ENCODE peak calls at places on chromosomes 4 and X, in four cellular contexts. One of them, this sample, is unnamed. For H3K4me1, the result is how much of the 10 kb centered on the place peaks cover.

GRCh38 chr4:123892368-123892961 is 495.9 kb downstream of the SPRY1 start:
- DNase-seq in Panc1: no peak
- DNase-seq in GM12878: no peak
- DNase-seq in transverse colon: no peak
- DNase-seq in this sample: no peak

GRCh38 chr4:30269850-30270249 is 450.3 kb upstream of the PCDH7 start:
- DNase-seq in transverse colon: no peak
- DNase-seq in Panc1: no peak
- DNase-seq in GM12878: no peak
- DNase-seq in this sample: no peak

GRCh38 chrX:19947612-19948011 is 43.2 kb downstream of the BCLAF3 start:
- DNase-seq in transverse colon: no peak
- DNase-seq in Panc1: no peak
- DNase-seq in GM12878: no peak
- DNase-seq in this sample: no peak

GRCh38 chrX:57453901-57454300 is 137.9 kb upstream of the ZXDB start:
- DNase-seq in Panc1: peak
- DNase-seq in GM12878: peak
- DNase-seq in transverse colon: no peak
- DNase-seq in this sample: no peak

GRCh38 chrX:24732705-24733104 is 39.0 kb downstream of the POLA1 start:
- DNase-seq in GM12878: no peak
- DNase-seq in Panc1: no peak
- DNase-seq in transverse colon: no peak
- DNase-seq in this sample: no peak

GRCh38 chr4:148397006-148397673 is 45.1 kb downstream of the NR3C2 start:
- DNase-seq in GM12878: no peak
- DNase-seq in transverse colon: peak
- DNase-seq in Panc1: no peak
- DNase-seq in this sample: no peak

GRCh38 chr4:169311643-169312365 is 41.0 kb upstream of the SH3RF1 start:
- DNase-seq in Panc1: no peak
- DNase-seq in GM12878: peak
- DNase-seq in transverse colon: no peak
- DNase-seq in this sample: no peak

GRCh38 chrX:65034292-65034640 is 58.0 kb upstream of the ZC4H2 start:
- DNase-seq in Panc1: no peak
- DNase-seq in GM12878: no peak
- DNase-seq in transverse colon: no peak
- DNase-seq in this sample: no peak

GRCh38 chr4:153577053-153577452 is 107.0 kb upstream of the TLR2 start:
- DNase-seq in Panc1: no peak
- DNase-seq in transverse colon: peak
- DNase-seq in GM12878: no peak
- DNase-seq in this sample: no peak

GRCh38 chr4:183256343-183256742 is 63.7 kb downstream of the CLDN22 start:
- DNase-seq in transverse colon: no peak
- DNase-seq in Panc1: no peak
- DNase-seq in GM12878: no peak
- DNase-seq in this sample: no peak

GRCh38 chr4:30714408-30715031 is 5.6 kb upstream of the PCDH7 start:
- DNase-seq in GM12878: no peak
- DNase-seq in Panc1: no peak
- DNase-seq in transverse colon: peak
- DNase-seq in this sample: no peak

GRCh38 chrX:34877451-34877850 is 65.1 kb upstream of the FAM47B start:
- DNase-seq in GM12878: no peak
- DNase-seq in Panc1: no peak
- DNase-seq in transverse colon: no peak
- DNase-seq in this sample: no peak

GRCh38 chr4:92236907-92237306 is 66.9 kb upstream of the GRID2 start:
- DNase-seq in Panc1: no peak
- DNase-seq in GM12878: no peak
- DNase-seq in transverse colon: no peak
- DNase-seq in this sample: no peak

GRCh38 chr4:105679186-105679585 is 29.3 kb downstream of the INTS12 start:
- DNase-seq in GM12878: no peak
- DNase-seq in transverse colon: peak
- DNase-seq in Panc1: no peak
- DNase-seq in this sample: no peak

GRCh38 chr4:140980426-140981200 is 152.7 kb downstream of the RNF150 start:
- DNase-seq in transverse colon: no peak
- DNase-seq in GM12878: no peak
- DNase-seq in Panc1: no peak
- DNase-seq in this sample: no peak

GRCh38 chrX:154751121-154751668 is 318 bp upstream of the GAB3 start:
- DNase-seq in Panc1: no peak
- DNase-seq in transverse colon: no peak
- DNase-seq in GM12878: no peak
- DNase-seq in this sample: no peak

GRCh38 chrX:13488706-13489105 is 80.7 kb upstream of the EGFL6 start:
- DNase-seq in transverse colon: no peak
- DNase-seq in Panc1: no peak
- DNase-seq in GM12878: no peak
- DNase-seq in this sample: no peak

GRCh38 chrX:145861818-145862217 is 44.2 kb downstream of the SLITRK2 start:
- DNase-seq in GM12878: no peak
- DNase-seq in transverse colon: no peak
- DNase-seq in Panc1: no peak
- DNase-seq in this sample: no peak

GRCh38 chr4:3870567-3870962 is 104.4 kb downstream of the ADRA2C start:
- DNase-seq in Panc1: no peak
- DNase-seq in transverse colon: no peak
- DNase-seq in GM12878: no peak
- DNase-seq in this sample: no peak

GRCh38 chrX:115362334-115363095 is 73.0 kb downstream of the LUZP4 start:
- DNase-seq in transverse colon: no peak
- DNase-seq in GM12878: no peak
- DNase-seq in Panc1: no peak
- DNase-seq in this sample: no peak

GRCh38 chr4:23877758-23878229 is 12.1 kb downstream of the PPARGC1A start:
- DNase-seq in Panc1: no peak
- DNase-seq in transverse colon: peak
- DNase-seq in GM12878: no peak
- DNase-seq in this sample: peak

GRCh38 chrX:37685452-37686347 is at the start of gene XK:
- DNase-seq in GM12878: no peak
- DNase-seq in transverse colon: peak
- DNase-seq in Panc1: no peak
- DNase-seq in this sample: peak

GRCh38 chr4:54661156-54661555 is 3.4 kb downstream of the KIT start:
- DNase-seq in GM12878: no peak
- DNase-seq in transverse colon: no peak
- DNase-seq in Panc1: no peak
- DNase-seq in this sample: no peak

DNA sequence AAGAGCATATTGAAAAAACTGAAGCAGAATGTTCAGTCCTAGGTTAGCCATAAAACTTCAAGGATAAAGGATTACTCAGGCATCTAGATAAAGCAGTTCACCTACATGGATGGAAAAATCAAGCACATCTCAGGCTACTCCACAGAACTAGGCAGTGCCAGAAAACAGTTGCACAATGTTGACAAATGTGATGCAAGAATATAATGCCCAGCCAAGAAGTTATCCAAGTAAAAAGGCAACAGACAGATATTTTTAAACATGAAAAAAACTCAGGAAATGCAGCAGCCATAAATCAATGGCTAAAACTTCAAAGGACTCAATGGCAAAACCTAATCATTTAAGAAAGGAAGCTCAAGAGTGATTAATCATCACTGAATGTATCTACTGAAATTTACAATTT is 456.0 kb upstream of the FAM241A start:
- DNase-seq in Panc1: no peak
- DNase-seq in GM12878: no peak
- DNase-seq in transverse colon: no peak
- DNase-seq in this sample: peak
- TF ChIP-seq POLR2AphosphoS5 in Panc1: no peak
- TF ChIP-seq POLR2AphosphoS5 in GM12878: no peak
- TF ChIP-seq POLR2AphosphoS5 in transverse colon: no peak
- TF ChIP-seq POLR2AphosphoS5 in this sample: peak

GRCh38 chr4:78809295-78809694 is 33.1 kb downstream of the BMP2K start:
- DNase-seq in Panc1: no peak
- DNase-seq in transverse colon: no peak
- DNase-seq in GM12878: no peak
- DNase-seq in this sample: no peak
- H3K4me1 ChIP-seq in Panc1: under half
- H3K4me1 ChIP-seq in transverse colon: under half
- H3K4me1 ChIP-seq in GM12878: under half
- H3K4me1 ChIP-seq in this sample: under half

GRCh38 chrX:69024287-69024686 is 141.0 kb downstream of the PJA1 start:
- DNase-seq in transverse colon: no peak
- DNase-seq in Panc1: no peak
- DNase-seq in GM12878: no peak
- DNase-seq in this sample: no peak

GRCh38 chrX:69025802-69026301 is 139.4 kb downstream of the PJA1 start:
- DNase-seq in GM12878: no peak
- DNase-seq in Panc1: no peak
- DNase-seq in transverse colon: no peak
- DNase-seq in this sample: no peak

GRCh38 chrX:69022430-69022829 is 142.8 kb downstream of the PJA1 start:
- DNase-seq in GM12878: no peak
- DNase-seq in transverse colon: no peak
- DNase-seq in Panc1: no peak
- DNase-seq in this sample: no peak

GRCh38 chrX:69027181-69028005 is 137.9 kb downstream of the PJA1 start:
- DNase-seq in Panc1: no peak
- DNase-seq in transverse colon: no peak
- DNase-seq in GM12878: no peak
- DNase-seq in this sample: no peak

DNA sequence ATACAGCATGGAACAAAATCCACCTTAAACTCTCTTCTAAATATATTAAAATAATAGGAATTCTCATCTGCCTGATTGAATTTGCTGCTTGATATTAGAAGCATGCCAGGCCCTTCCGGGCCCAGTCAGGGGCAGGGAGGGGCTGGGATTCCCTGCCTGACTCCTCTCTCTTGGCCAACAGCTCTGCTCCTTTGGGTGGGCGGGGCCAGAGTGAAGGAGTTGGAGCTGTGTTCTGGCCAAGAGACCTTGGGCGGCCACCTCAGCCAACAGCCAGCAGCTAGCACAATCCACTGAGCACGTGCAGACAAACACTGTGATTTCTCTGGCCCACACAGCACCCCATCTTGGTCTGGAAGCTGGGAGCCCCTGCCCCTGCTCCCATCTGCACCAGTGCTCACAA is 140.3 kb downstream of the PJA1 start:
- DNase-seq in Panc1: no peak
- DNase-seq in GM12878: no peak
- DNase-seq in transverse colon: peak
- DNase-seq in this sample: peak
- TF ChIP-seq POLR2AphosphoS5 in Panc1: no peak
- TF ChIP-seq POLR2AphosphoS5 in GM12878: no peak
- TF ChIP-seq POLR2AphosphoS5 in transverse colon: no peak
- TF ChIP-seq POLR2AphosphoS5 in this sample: peak

GRCh38 chr4:151665022-151665421 is 95.8 kb downstream of the GATB start:
- DNase-seq in transverse colon: no peak
- DNase-seq in GM12878: no peak
- DNase-seq in Panc1: no peak
- DNase-seq in this sample: no peak
- H3K4me1 ChIP-seq in transverse colon: under half
- H3K4me1 ChIP-seq in GM12878: under half
- H3K4me1 ChIP-seq in Panc1: under half
- H3K4me1 ChIP-seq in this sample: under half